ENCODE peak calls at places on chromosomes 12 and 14, in nine cellular contexts. One of them, this sample, is unnamed.

GRCh38 chr12:96196781-96197180 is 2.6 kb downstream of the ELK3 start:
- DNase-seq in SK-N-SH: no peak
- DNase-seq in left ventricle myocardium inferior: no peak
- DNase-seq in fibroblast of mammary gland: peak
- DNase-seq in fibroblast of pulmonary artery: no peak
- DNase-seq in neural crest cell: no peak
- DNase-seq in heart left ventricle: no peak
- DNase-seq in A549: no peak
- DNase-seq in endodermal cell: no peak
- DNase-seq in this sample: peak

GRCh38 chr14:35042632-35043031 is 3.4 kb upstream of the FAM177A1 start:
- DNase-seq in heart left ventricle: no peak
- DNase-seq in fibroblast of mammary gland: no peak
- DNase-seq in endodermal cell: no peak
- DNase-seq in left ventricle myocardium inferior: no peak
- DNase-seq in A549: no peak
- DNase-seq in neural crest cell: no peak
- DNase-seq in SK-N-SH: no peak
- DNase-seq in fibroblast of pulmonary artery: no peak
- DNase-seq in this sample: no peak

GRCh38 chr14:52080171-52080800 is 11.4 kb upstream of the NID2 start:
- DNase-seq in SK-N-SH: no peak
- DNase-seq in left ventricle myocardium inferior: no peak
- DNase-seq in heart left ventricle: no peak
- DNase-seq in neural crest cell: no peak
- DNase-seq in fibroblast of mammary gland: peak
- DNase-seq in fibroblast of pulmonary artery: peak
- DNase-seq in endodermal cell: no peak
- DNase-seq in A549: no peak
- DNase-seq in this sample: peak

GRCh38 chr14:60106341-60106740 is 14.6 kb downstream of the PCNX4 start:
- DNase-seq in fibroblast of mammary gland: peak
- DNase-seq in heart left ventricle: no peak
- DNase-seq in fibroblast of pulmonary artery: peak
- DNase-seq in endodermal cell: no peak
- DNase-seq in neural crest cell: no peak
- DNase-seq in SK-N-SH: no peak
- DNase-seq in A549: no peak
- DNase-seq in left ventricle myocardium inferior: no peak
- DNase-seq in this sample: peak

GRCh38 chr12:41108032-41108431 is 80.1 kb upstream of the PDZRN4 start:
- DNase-seq in left ventricle myocardium inferior: no peak
- DNase-seq in neural crest cell: no peak
- DNase-seq in heart left ventricle: no peak
- DNase-seq in fibroblast of mammary gland: peak
- DNase-seq in SK-N-SH: no peak
- DNase-seq in endodermal cell: no peak
- DNase-seq in fibroblast of pulmonary artery: no peak
- DNase-seq in A549: no peak
- DNase-seq in this sample: no peak

GRCh38 chr12:98999569-98999968 is 354.5 kb downstream of the APAF1 start:
- DNase-seq in left ventricle myocardium inferior: no peak
- DNase-seq in endodermal cell: no peak
- DNase-seq in heart left ventricle: no peak
- DNase-seq in A549: no peak
- DNase-seq in neural crest cell: no peak
- DNase-seq in fibroblast of pulmonary artery: no peak
- DNase-seq in SK-N-SH: no peak
- DNase-seq in fibroblast of mammary gland: no peak
- DNase-seq in this sample: no peak

GRCh38 chr12:101745481-101745880 is 6.2 kb upstream of the SYCP3 start:
- DNase-seq in neural crest cell: no peak
- DNase-seq in A549: no peak
- DNase-seq in heart left ventricle: no peak
- DNase-seq in SK-N-SH: no peak
- DNase-seq in fibroblast of mammary gland: no peak
- DNase-seq in fibroblast of pulmonary artery: peak
- DNase-seq in left ventricle myocardium inferior: no peak
- DNase-seq in endodermal cell: no peak
- DNase-seq in this sample: no peak

GRCh38 chr12:65205886-65206285 is 36.5 kb downstream of the LEMD3 start:
- DNase-seq in SK-N-SH: no peak
- DNase-seq in fibroblast of mammary gland: no peak
- DNase-seq in fibroblast of pulmonary artery: no peak
- DNase-seq in endodermal cell: no peak
- DNase-seq in neural crest cell: no peak
- DNase-seq in A549: no peak
- DNase-seq in heart left ventricle: no peak
- DNase-seq in left ventricle myocardium inferior: no peak
- DNase-seq in this sample: no peak

GRCh38 chr12:86233126-86233525 is 23.1 kb downstream of the MGAT4C start:
- DNase-seq in SK-N-SH: no peak
- DNase-seq in endodermal cell: no peak
- DNase-seq in A549: no peak
- DNase-seq in fibroblast of mammary gland: no peak
- DNase-seq in heart left ventricle: no peak
- DNase-seq in neural crest cell: no peak
- DNase-seq in left ventricle myocardium inferior: no peak
- DNase-seq in fibroblast of pulmonary artery: peak
- DNase-seq in this sample: no peak

GRCh38 chr12:47964102-47964723 is 817 bp downstream of the TMEM106C start:
- DNase-seq in heart left ventricle: no peak
- DNase-seq in SK-N-SH: peak
- DNase-seq in neural crest cell: no peak
- DNase-seq in A549: peak
- DNase-seq in fibroblast of mammary gland: no peak
- DNase-seq in fibroblast of pulmonary artery: no peak
- DNase-seq in left ventricle myocardium inferior: no peak
- DNase-seq in endodermal cell: peak
- DNase-seq in this sample: no peak

GRCh38 chr14:23351681-23352505 is 794 bp downstream of the SLC22A17 start:
- DNase-seq in endodermal cell: peak
- DNase-seq in fibroblast of mammary gland: no peak
- DNase-seq in left ventricle myocardium inferior: no peak
- DNase-seq in fibroblast of pulmonary artery: no peak
- DNase-seq in heart left ventricle: no peak
- DNase-seq in neural crest cell: peak
- DNase-seq in A549: no peak
- DNase-seq in SK-N-SH: peak
- DNase-seq in this sample: no peak

GRCh38 chr12:126055521-126055920 is 990.3 kb downstream of the AACS start:
- DNase-seq in fibroblast of pulmonary artery: peak
- DNase-seq in left ventricle myocardium inferior: no peak
- DNase-seq in neural crest cell: no peak
- DNase-seq in endodermal cell: no peak
- DNase-seq in A549: no peak
- DNase-seq in heart left ventricle: no peak
- DNase-seq in SK-N-SH: no peak
- DNase-seq in fibroblast of mammary gland: peak
- DNase-seq in this sample: no peak

GRCh38 chr12:126051611-126052107 is 986.4 kb downstream of the AACS start:
- DNase-seq in A549: no peak
- DNase-seq in endodermal cell: no peak
- DNase-seq in neural crest cell: no peak
- DNase-seq in SK-N-SH: no peak
- DNase-seq in heart left ventricle: no peak
- DNase-seq in left ventricle myocardium inferior: no peak
- DNase-seq in fibroblast of mammary gland: peak
- DNase-seq in fibroblast of pulmonary artery: peak
- DNase-seq in this sample: peak
- TF ChIP-seq CTCF in A549: no peak
- TF ChIP-seq CTCF in endodermal cell: no peak
- TF ChIP-seq CTCF in neural crest cell: no peak
- TF ChIP-seq CTCF in SK-N-SH: no peak
- TF ChIP-seq CTCF in heart left ventricle: no peak
- TF ChIP-seq CTCF in left ventricle myocardium inferior: no peak
- TF ChIP-seq CTCF in fibroblast of mammary gland: no peak
- TF ChIP-seq CTCF in fibroblast of pulmonary artery: no peak
- TF ChIP-seq CTCF in this sample: no peak

GRCh38 chr14:95044463-95045254 is 112.7 kb downstream of the DICER1 start:
- DNase-seq in fibroblast of pulmonary artery: no peak
- DNase-seq in heart left ventricle: no peak
- DNase-seq in endodermal cell: peak
- DNase-seq in fibroblast of mammary gland: no peak
- DNase-seq in left ventricle myocardium inferior: no peak
- DNase-seq in SK-N-SH: no peak
- DNase-seq in A549: no peak
- DNase-seq in neural crest cell: no peak
- DNase-seq in this sample: no peak
- TF ChIP-seq CTCF in fibroblast of pulmonary artery: no peak
- TF ChIP-seq CTCF in heart left ventricle: no peak
- TF ChIP-seq CTCF in endodermal cell: peak
- TF ChIP-seq CTCF in fibroblast of mammary gland: no peak
- TF ChIP-seq CTCF in left ventricle myocardium inferior: no peak
- TF ChIP-seq CTCF in SK-N-SH: no peak
- TF ChIP-seq CTCF in A549: no peak
- TF ChIP-seq CTCF in neural crest cell: no peak
- TF ChIP-seq CTCF in this sample: no peak

GRCh38 chr12:104833756-104834155 is 124.3 kb downstream of the SLC41A2 start:
- DNase-seq in fibroblast of pulmonary artery: no peak
- DNase-seq in endodermal cell: no peak
- DNase-seq in left ventricle myocardium inferior: no peak
- DNase-seq in fibroblast of mammary gland: no peak
- DNase-seq in A549: no peak
- DNase-seq in SK-N-SH: no peak
- DNase-seq in heart left ventricle: no peak
- DNase-seq in neural crest cell: no peak
- DNase-seq in this sample: no peak
- TF ChIP-seq CTCF in fibroblast of pulmonary artery: no peak
- TF ChIP-seq CTCF in endodermal cell: no peak
- TF ChIP-seq CTCF in left ventricle myocardium inferior: no peak
- TF ChIP-seq CTCF in fibroblast of mammary gland: no peak
- TF ChIP-seq CTCF in A549: no peak
- TF ChIP-seq CTCF in SK-N-SH: no peak
- TF ChIP-seq CTCF in heart left ventricle: no peak
- TF ChIP-seq CTCF in neural crest cell: no peak
- TF ChIP-seq CTCF in this sample: no peak

DNA sequence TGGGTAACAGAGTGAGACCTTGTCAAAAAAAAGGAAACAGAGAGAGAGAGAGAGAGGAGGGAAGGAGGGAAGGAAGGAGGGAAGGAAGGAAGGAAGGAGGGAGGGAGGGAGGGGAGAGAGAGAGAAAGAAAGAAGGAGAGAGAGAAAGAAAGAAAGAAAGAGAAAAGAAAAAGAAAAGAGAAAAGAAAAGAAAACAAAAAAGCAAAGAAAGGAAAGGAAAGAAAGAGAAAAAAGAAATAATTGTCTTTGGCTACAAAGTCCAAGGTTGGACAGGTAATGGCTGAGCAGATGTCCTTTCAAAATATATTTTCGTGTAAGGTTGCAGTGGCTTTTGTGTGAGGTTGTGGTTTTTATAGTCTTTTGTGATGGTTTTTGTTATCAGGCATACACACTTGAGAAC is 21.6 kb upstream of the CCDC60 start:
- DNase-seq in endodermal cell: no peak
- DNase-seq in SK-N-SH: no peak
- DNase-seq in A549: no peak
- DNase-seq in fibroblast of pulmonary artery: no peak
- DNase-seq in left ventricle myocardium inferior: no peak
- DNase-seq in fibroblast of mammary gland: no peak
- DNase-seq in heart left ventricle: no peak
- DNase-seq in neural crest cell: no peak
- DNase-seq in this sample: no peak
- TF ChIP-seq CTCF in endodermal cell: no peak
- TF ChIP-seq CTCF in SK-N-SH: no peak
- TF ChIP-seq CTCF in A549: no peak
- TF ChIP-seq CTCF in fibroblast of pulmonary artery: no peak
- TF ChIP-seq CTCF in left ventricle myocardium inferior: no peak
- TF ChIP-seq CTCF in fibroblast of mammary gland: no peak
- TF ChIP-seq CTCF in heart left ventricle: no peak
- TF ChIP-seq CTCF in neural crest cell: no peak
- TF ChIP-seq CTCF in this sample: no peak

DNA sequence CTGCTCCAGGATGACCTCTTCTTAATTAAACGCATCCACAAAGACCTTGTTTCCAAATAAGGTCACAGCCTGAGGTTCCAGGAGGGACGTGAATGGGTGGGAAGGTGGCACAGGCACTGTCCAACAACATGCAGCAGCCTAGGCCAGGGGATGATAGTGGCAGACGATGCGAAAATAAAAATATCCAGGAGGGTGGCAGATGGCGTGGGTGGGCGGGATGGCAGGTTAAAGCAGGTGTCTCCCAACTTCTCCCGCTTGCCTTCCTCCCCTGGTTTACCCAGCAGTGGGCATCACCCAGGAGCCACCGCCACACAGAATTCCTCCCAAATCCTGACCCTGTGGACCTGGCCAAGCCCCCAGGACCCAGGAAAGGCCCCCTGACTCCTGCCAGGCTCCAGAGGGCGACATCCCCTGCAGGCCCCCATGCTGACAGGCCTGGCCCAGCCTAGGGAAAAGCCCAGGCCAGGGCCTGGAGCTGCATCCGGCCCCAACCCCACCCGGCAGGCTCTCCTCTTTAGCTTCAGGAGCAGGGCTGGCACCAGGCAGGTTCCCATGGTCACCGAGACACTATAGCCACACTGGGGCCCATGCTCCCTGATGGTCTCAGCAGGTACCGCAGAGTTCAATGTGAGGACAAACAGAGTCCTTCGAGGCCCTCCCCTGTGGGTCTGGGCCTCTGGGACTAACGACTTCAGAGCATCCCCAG is 9.7 kb downstream of the NCOR2 start:
- DNase-seq in A549: no peak
- DNase-seq in fibroblast of mammary gland: no peak
- DNase-seq in heart left ventricle: no peak
- DNase-seq in endodermal cell: peak
- DNase-seq in SK-N-SH: peak
- DNase-seq in fibroblast of pulmonary artery: no peak
- DNase-seq in neural crest cell: no peak
- DNase-seq in left ventricle myocardium inferior: no peak
- DNase-seq in this sample: no peak
- TF ChIP-seq CTCF in A549: no peak
- TF ChIP-seq CTCF in fibroblast of mammary gland: no peak
- TF ChIP-seq CTCF in heart left ventricle: no peak
- TF ChIP-seq CTCF in endodermal cell: no peak
- TF ChIP-seq CTCF in SK-N-SH: no peak
- TF ChIP-seq CTCF in fibroblast of pulmonary artery: no peak
- TF ChIP-seq CTCF in neural crest cell: no peak
- TF ChIP-seq CTCF in left ventricle myocardium inferior: no peak
- TF ChIP-seq CTCF in this sample: no peak